ENCODE peak calls at places on chromosomes 12 and 14, in six cellular contexts. K is GM23338, Q is WERI-Rb-1, J is dorsolateral prefrontal cortex, B is tibial nerve, E is OCI-LY7. H is an unnamed sample.

GRCh38 chr12:104426926-104427546 is 29.7 kb upstream of the CHST11 start:
- DNase-seq in K (no peak), Q (no peak), J (no peak), B (no peak), E (no peak), H (peak)

GRCh38 chr14:55850803-55851202 is 267.4 kb upstream of the PELI2 start:
- DNase-seq in K (no peak), Q (no peak), J (no peak), B (no peak), E (no peak), H (peak)

GRCh38 chr14:75454963-75455546 is 27.2 kb downstream of the JDP2 start:
- DNase-seq in K (no peak), Q (no peak), J (no peak), B (peak), E (no peak), H (peak)

GRCh38 chr12:113070117-113070906 is 13.8 kb downstream of the DTX1 start:
- DNase-seq in K (no peak), Q (no peak), J (no peak), B (no peak), E (peak), H (no peak)

GRCh38 chr14:70005281-70005805 is 126.1 kb downstream of the SMOC1 start:
- DNase-seq in K (no peak), Q (peak), J (no peak), B (no peak), E (no peak), H (no peak)

GRCh38 chr12:102429211-102429610 is 51.2 kb downstream of the IGF1 start:
- DNase-seq in K (no peak), Q (no peak), J (no peak), B (no peak), E (no peak), H (no peak)

GRCh38 chr12:46043972-46044520 is 53.7 kb upstream of the SCAF11 start:
- DNase-seq in K (peak), Q (no peak), J (no peak), B (no peak), E (no peak), H (no peak)

GRCh38 chr14:77542349-77543239 is 44.0 kb upstream of the ISM2 start:
- DNase-seq in K (no peak), Q (no peak), J (no peak), B (no peak), E (peak), H (peak)

GRCh38 chr14:60093606-60094005 is 1.9 kb downstream of the PCNX4 start:
- DNase-seq in K (no peak), Q (no peak), J (no peak), B (no peak), E (no peak), H (peak)

GRCh38 chr12:6688543-6688999 is 604 bp downstream of the ZNF384 start:
- DNase-seq in K (no peak), Q (no peak), J (no peak), B (no peak), E (peak), H (no peak)

GRCh38 chr12:23640754-23641153 is 308.7 kb downstream of the SOX5 start:
- DNase-seq in K (peak), Q (peak), J (no peak), B (no peak), E (no peak), H (no peak)

GRCh38 chr14:21257395-21258193 is 11.6 kb downstream of the HNRNPC start:
- DNase-seq in K (no peak), Q (no peak), J (no peak), B (no peak), E (no peak), H (no peak)
- H3K4me3 ChIP-seq in K (peak), Q (no peak), J (no peak), B (no peak), E (no peak), H (no peak)

GRCh38 chr14:99606359-99606758 is 2.4 kb upstream of the CCDC85C start:
- DNase-seq in K (no peak), Q (no peak), J (no peak), B (no peak), E (no peak), H (no peak)

GRCh38 chr14:99603965-99604765 is at the start of gene CCDC85C:
- DNase-seq in K (peak), Q (peak), J (peak), B (peak), E (peak), H (peak)

GRCh38 chr14:99603471-99603933 is 505 bp downstream of the CCDC85C start:
- DNase-seq in K (peak), Q (peak), J (no peak), B (no peak), E (peak), H (peak)

GRCh38 chr14:99604766-99605298 is 825 bp upstream of the CCDC85C start:
- DNase-seq in K (peak), Q (peak), J (no peak), B (no peak), E (peak), H (no peak)

GRCh38 chr14:99605299-99605961 is 1.4 kb upstream of the CCDC85C start:
- DNase-seq in K (peak), Q (peak), J (peak), B (no peak), E (peak), H (peak)
- H3K27ac ChIP-seq in K (no peak), Q (peak), J (no peak), B (peak), E (peak), H (peak)

GRCh38 chr14:101975231-101975630 is 10.9 kb downstream of the DYNC1H1 start:
- DNase-seq in K (no peak), Q (no peak), J (no peak), B (no peak), E (no peak), H (no peak)
- H3K4me3 ChIP-seq in K (no peak), Q (no peak), J (no peak), B (no peak), E (no peak), H (no peak)

GRCh38 chr12:85833558-85833957 is 2.7 kb downstream of the RASSF9 start:
- DNase-seq in K (no peak), Q (no peak), J (no peak), B (no peak), E (no peak), H (no peak)

GRCh38 chr12:85835417-85835809 is 796 bp downstream of the RASSF9 start:
- DNase-seq in K (peak), Q (no peak), J (no peak), B (no peak), E (no peak), H (no peak)

GRCh38 chr12:85836716-85837100 is 499 bp upstream of the RASSF9 start:
- DNase-seq in K (peak), Q (no peak), J (no peak), B (no peak), E (no peak), H (no peak)

GRCh38 chr12:85834378-85834777 is 1.8 kb downstream of the RASSF9 start:
- DNase-seq in K (peak), Q (no peak), J (no peak), B (no peak), E (no peak), H (no peak)

GRCh38 chr12:85835810-85836715 is at the start of gene RASSF9:
- DNase-seq in K (peak), Q (no peak), J (no peak), B (peak), E (no peak), H (no peak)
- H3K27ac ChIP-seq in K (peak), Q (no peak), J (no peak), B (peak), E (no peak), H (no peak)